ENCODE peak calls at places on chromosomes 12 and 14, in six cellular contexts. K, F, N, O, A and G are unnamed samples.

GRCh38 chr12:94152292-94153083 is 4.1 kb downstream of the PLXNC1 start:
- DNase-seq in O (no peak), F (no peak), A (no peak), K (no peak), N (no peak), G (no peak)

GRCh38 chr14:37587438-37587837 is 7.6 kb downstream of the FOXA1 start:
- DNase-seq in K (no peak), N (no peak), F (no peak), A (no peak), O (no peak), G (no peak)

GRCh38 chr14:104647467-104648063 is 41.9 kb upstream of the INF2 start:
- DNase-seq in N (no peak), A (no peak), O (no peak), F (no peak), K (no peak), G (no peak)

GRCh38 chr14:50360093-50360492 is 36.6 kb downstream of the CDKL1 start:
- DNase-seq in O (no peak), N (no peak), A (no peak), K (no peak), F (no peak), G (no peak)

GRCh38 chr12:111773801-111774551 is 7.2 kb downstream of the ALDH2 start:
- DNase-seq in O (peak; percentile 81), F (peak; percentile 81), N (peak; percentile 90), A (peak; percentile 89), K (peak; percentile 88), G (peak; percentile 87)

GRCh38 chr14:22265319-22266140 is 323.5 kb downstream of the DAD1 start:
- DNase-seq in K (no peak), F (no peak), A (no peak), O (no peak), N (no peak), G (no peak)

GRCh38 chr12:47123730-47124129 is 44.0 kb upstream of the AMIGO2 start:
- DNase-seq in O (no peak), K (no peak), F (no peak), A (no peak), N (no peak), G (no peak)

GRCh38 chr12:127355061-127355820 is 911.7 kb upstream of the TMEM132C start:
- DNase-seq in N (peak; percentile 28), K (no peak), A (peak; percentile 3), F (no peak), O (no peak), G (no peak)

GRCh38 chr14:45125754-45126153 is 8.5 kb downstream of the FKBP3 start:
- DNase-seq in A (no peak), O (no peak), N (no peak), K (no peak), F (no peak), G (no peak)

GRCh38 chr12:49808686-49809368 is 19.4 kb downstream of the NCKAP5L start:
- DNase-seq in N (no peak), O (no peak), K (no peak), A (no peak), F (no peak), G (no peak)

GRCh38 chr12:366820-367219 is 22.3 kb downstream of the KDM5A start:
- DNase-seq in F (no peak), K (no peak), A (no peak), O (no peak), N (no peak), G (no peak)

GRCh38 chr14:21263284-21264024 is 5.8 kb downstream of the HNRNPC start:
- DNase-seq in K (no peak), N (peak; percentile 51), O (no peak), F (no peak), A (no peak), G (no peak)